ENCODE peak calls at places on chromosomes 6 and 20, in four cellular contexts. X is NCI-H2171; Y is GM04504; J is CD4-positive, CD25-positive, alpha-beta regulatory T cell. I is an unnamed sample.

GRCh38 chr6:150685860-150686259 is 86.2 kb downstream of the PLEKHG1 start:
- DNase-seq in X (no peak), Y (no peak), J (peak; percentile 52), I (peak; percentile 59)

GRCh38 chr6:170446841-170447560 is 106.1 kb downstream of the PSMB1 start:
- DNase-seq in X (no peak), Y (no peak), J (no peak), I (no peak)

GRCh38 chr6:150169609-150170008 is 26.8 kb downstream of the PPP1R14C start:
- DNase-seq in X (no peak), Y (peak; percentile 46), J (no peak), I (no peak)

GRCh38 chr20:8693709-8694108 is 375.2 kb upstream of the PLCB4 start:
- DNase-seq in X (no peak), Y (peak; percentile 74), J (no peak), I (no peak)

GRCh38 chr6:3005874-3006273 is 6.2 kb downstream of the NQO2 start:
- DNase-seq in X (no peak), Y (no peak), J (no peak), I (no peak)

GRCh38 chr20:2103454-2104153 is 2.0 kb downstream of the STK35 start:
- DNase-seq in X (no peak), Y (no peak), J (peak; percentile 23), I (no peak)

GRCh38 chr6:116111552-116112528 is 11.2 kb downstream of the NT5DC1 start:
- DNase-seq in X (no peak), Y (no peak), J (peak; percentile 55), I (no peak)

GRCh38 chr6:28135393-28135792 is 6.3 kb upstream of the ZKSCAN8 start:
- DNase-seq in X (no peak), Y (no peak), J (no peak), I (no peak)

GRCh38 chr6:127349980-127350379 is 6.6 kb upstream of the ECHDC1 start:
- DNase-seq in X (no peak), Y (no peak), J (no peak), I (no peak)

GRCh38 chr6:37835923-37836322 is 16.4 kb downstream of the ZFAND3 start:
- DNase-seq in X (no peak), Y (no peak), J (no peak), I (no peak)

GRCh38 chr6:134293659-134294161 is 24.2 kb downstream of the SGK1 start:
- DNase-seq in X (no peak), Y (no peak), J (no peak), I (no peak)

GRCh38 chr6:72533601-72534000 is 88.3 kb upstream of the KCNQ5 start:
- DNase-seq in X (no peak), Y (no peak), J (no peak), I (no peak)

GRCh38 chr6:143755301-143755744 is 77.6 kb downstream of the PHACTR2 start:
- DNase-seq in X (no peak), Y (no peak), J (no peak), I (no peak)

GRCh38 chr6:5778317-5778857 is 228.3 kb downstream of the NRN1 start:
- DNase-seq in X (no peak), Y (no peak), J (no peak), I (peak; percentile 36)

GRCh38 chr6:10248378-10248843 is 166.5 kb downstream of the TFAP2A start:
- DNase-seq in X (no peak), Y (peak; percentile 52), J (no peak), I (no peak)

GRCh38 chr20:63525968-63526367 is 5.4 kb downstream of the PPDPF start:
- DNase-seq in X (no peak), Y (no peak), J (no peak), I (peak; percentile 2)